ENCODE peak calls at places on chromosomes 12 and 14, in nine cellular contexts. D, N, L, S, K, Q, A, O and W are unnamed samples.

GRCh38 chr12:120316798-120317257 is 10.8 kb downstream of the PLA2G1B start:
- DNase-seq in D (no peak), N (peak), L (no peak), S (no peak), K (no peak), Q (no peak), A (no peak), O (no peak), W (peak)

GRCh38 chr12:53538209-53538689 is 31.0 kb upstream of the NPFF start:
- DNase-seq in D (no peak), N (peak), L (peak), S (no peak), K (peak), Q (peak), A (no peak), O (peak), W (peak)

GRCh38 chr12:20011200-20011599 is 357.1 kb upstream of the PDE3A start:
- DNase-seq in D (no peak), N (no peak), L (no peak), S (no peak), K (peak), Q (peak), A (no peak), O (peak), W (no peak)

GRCh38 chr12:113427882-113428281 is 5.7 kb downstream of the SDSL start:
- DNase-seq in D (no peak), N (no peak), L (no peak), S (no peak), K (no peak), Q (no peak), A (no peak), O (no peak), W (no peak)

GRCh38 chr14:71856199-71856919 is 75.9 kb upstream of the RGS6 start:
- DNase-seq in D (no peak), N (no peak), L (peak), S (peak), K (no peak), Q (no peak), A (peak), O (no peak), W (peak)

GRCh38 chr12:10861366-10861765 is 12.1 kb upstream of the PRR4 start:
- DNase-seq in D (no peak), N (peak), L (no peak), S (no peak), K (peak), Q (peak), A (no peak), O (no peak), W (no peak)

GRCh38 chr12:21607701-21608100 is 3.1 kb upstream of the GYS2 start:
- DNase-seq in D (no peak), N (peak), L (peak), S (no peak), K (peak), Q (peak), A (no peak), O (peak), W (peak)

GRCh38 chr12:108581311-108582227 is 16.3 kb downstream of the TMEM119 start:
- DNase-seq in D (no peak), N (peak), L (no peak), S (no peak), K (no peak), Q (no peak), A (no peak), O (no peak), W (no peak)

GRCh38 chr14:38404100-38404541 is 148.2 kb upstream of the CLEC14A start:
- DNase-seq in D (no peak), N (peak), L (peak), S (no peak), K (peak), Q (peak), A (no peak), O (peak), W (no peak)

GRCh38 chr14:68084256-68084655 is 264.7 kb downstream of the RAD51B start:
- DNase-seq in D (no peak), N (peak), L (peak), S (no peak), K (peak), Q (peak), A (no peak), O (peak), W (no peak)

GRCh38 chr12:59425798-59426197 is 170.0 kb upstream of the SLC16A7 start:
- DNase-seq in D (no peak), N (no peak), L (no peak), S (no peak), K (peak), Q (no peak), A (no peak), O (no peak), W (no peak)

GRCh38 chr12:59429766-59430165 is 166.1 kb upstream of the SLC16A7 start:
- DNase-seq in D (no peak), N (peak), L (no peak), S (no peak), K (peak), Q (peak), A (no peak), O (no peak), W (no peak)

GRCh38 chr12:59432057-59432456 is 163.8 kb upstream of the SLC16A7 start:
- DNase-seq in D (no peak), N (no peak), L (no peak), S (no peak), K (no peak), Q (no peak), A (no peak), O (no peak), W (no peak)

GRCh38 chr12:59431266-59431665 is 164.6 kb upstream of the SLC16A7 start:
- DNase-seq in D (no peak), N (peak), L (peak), S (no peak), K (peak), Q (no peak), A (no peak), O (peak), W (peak)
- TF ChIP-seq CTCF in D (no peak), N (no peak), L (peak), S (peak), K (peak), Q (no peak), A (peak), O (no peak), W (peak)

GRCh38 chr12:94925729-94926128 is 77.8 kb downstream of the NDUFA12 start:
- DNase-seq in D (no peak), N (no peak), L (no peak), S (no peak), K (no peak), Q (no peak), A (no peak), O (no peak), W (no peak)
- TF ChIP-seq CTCF in D (no peak), N (no peak), L (no peak), S (no peak), K (no peak), Q (no peak), A (no peak), O (no peak), W (no peak)

GRCh38 chr12:52361553-52361952 is 5.7 kb downstream of the KRT85 start:
- DNase-seq in D (no peak), N (no peak), L (no peak), S (no peak), K (no peak), Q (no peak), A (no peak), O (no peak), W (no peak)

GRCh38 chr12:52363111-52363679 is 4.1 kb downstream of the KRT85 start:
- DNase-seq in D (no peak), N (no peak), L (no peak), S (no peak), K (no peak), Q (no peak), A (no peak), O (no peak), W (no peak)

GRCh38 chr12:52360663-52361271 is 6.5 kb downstream of the KRT85 start:
- DNase-seq in D (no peak), N (no peak), L (no peak), S (no peak), K (no peak), Q (no peak), A (no peak), O (no peak), W (peak)

GRCh38 chr12:52364061-52364460 is 3.2 kb downstream of the KRT85 start:
- DNase-seq in D (no peak), N (no peak), L (no peak), S (no peak), K (no peak), Q (no peak), A (no peak), O (no peak), W (no peak)

DNA sequence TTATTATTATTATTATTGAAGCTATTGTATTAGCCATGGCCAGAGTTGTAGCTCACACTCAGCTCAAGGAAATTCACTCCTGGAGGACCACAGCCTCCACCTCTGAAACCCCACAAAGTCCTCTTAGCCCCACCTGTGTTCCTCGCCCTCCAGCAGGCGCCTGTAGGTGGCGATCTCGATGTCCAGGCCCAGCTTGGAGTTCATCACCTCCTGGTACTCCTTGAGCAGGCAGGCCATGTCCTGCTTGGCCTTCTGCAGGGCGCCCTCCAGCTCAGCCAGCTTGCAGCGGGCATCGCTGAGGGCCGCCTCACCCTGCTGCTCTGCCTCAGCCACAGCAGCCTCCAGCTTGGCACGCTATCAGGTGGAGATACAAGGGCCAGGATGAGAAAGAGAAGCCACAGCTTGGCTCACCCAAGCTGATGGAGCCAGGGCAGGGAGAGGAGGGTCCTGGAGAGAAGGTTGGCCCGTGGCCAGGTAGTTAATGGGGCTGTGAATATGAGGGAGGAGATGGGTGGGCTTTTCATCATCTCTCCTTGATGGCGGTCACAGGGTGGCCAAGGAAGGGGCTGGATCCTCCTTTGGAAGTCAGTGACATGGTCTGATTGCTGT is 5.1 kb downstream of the KRT85 start:
- DNase-seq in D (no peak), N (no peak), L (peak), S (no peak), K (no peak), Q (no peak), A (no peak), O (no peak), W (no peak)
- TF ChIP-seq CTCF in D (no peak), N (no peak), L (peak), S (peak), K (peak), Q (peak), A (peak), O (peak), W (peak)

GRCh38 chr14:103886304-103887169 is 39.2 kb upstream of the PPP1R13B start:
- DNase-seq in D (no peak), N (no peak), L (no peak), S (no peak), K (peak), Q (no peak), A (no peak), O (no peak), W (no peak)
- TF ChIP-seq CTCF in D (no peak), N (peak), L (no peak), S (peak), K (peak), Q (peak), A (no peak), O (no peak), W (peak)

DNA sequence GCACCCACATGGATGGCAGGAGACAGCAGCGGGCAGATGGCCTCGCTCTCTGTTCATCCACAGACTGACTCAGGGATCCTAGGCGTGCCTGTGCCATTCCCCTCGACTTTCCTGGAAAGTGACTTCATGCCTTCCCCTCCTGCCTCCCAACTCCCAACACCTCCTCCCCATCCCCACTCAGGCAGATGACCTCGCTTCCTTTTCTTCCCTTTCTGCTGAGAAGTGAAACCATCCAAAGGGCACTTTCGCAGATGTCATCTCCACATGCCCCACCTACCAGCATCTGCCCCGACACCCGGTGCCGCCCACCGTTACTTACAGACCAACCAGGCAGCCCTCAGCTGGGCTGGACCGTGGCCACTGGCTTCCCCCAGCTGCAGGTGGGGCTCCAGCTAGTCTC is 29.6 kb downstream of the BEGAIN start:
- DNase-seq in D (no peak), N (peak), L (no peak), S (peak), K (peak), Q (no peak), A (no peak), O (no peak), W (peak)
- TF ChIP-seq CTCF in D (no peak), N (no peak), L (no peak), S (no peak), K (no peak), Q (no peak), A (no peak), O (no peak), W (no peak)